ENCODE peak calls at places on chromosomes 11 and 22, in six cellular contexts. One of them, this sample, is unnamed.

GRCh38 chr11:130323452-130324448 is 9.0 kb upstream of the ZBTB44 start:
- ATAC-seq in upper lobe of left lung: peak; percentile 31
- ATAC-seq in GM12878: no peak
- ATAC-seq in Panc1: no peak
- ATAC-seq in K562: no peak
- ATAC-seq in HCT116: no peak
- ATAC-seq in this sample: no peak

GRCh38 chr11:66652651-66653050 is 14.1 kb downstream of the RBM4 start:
- ATAC-seq in HCT116: no peak
- ATAC-seq in GM12878: no peak
- ATAC-seq in Panc1: peak; percentile 39
- ATAC-seq in K562: peak; percentile 18
- ATAC-seq in upper lobe of left lung: no peak
- ATAC-seq in this sample: no peak

GRCh38 chr11:75946531-75947530 is 131.8 kb downstream of the UVRAG start:
- ATAC-seq in Panc1: peak; percentile 21
- ATAC-seq in upper lobe of left lung: peak; percentile 51
- ATAC-seq in K562: peak; percentile 81
- ATAC-seq in HCT116: peak; percentile 42
- ATAC-seq in GM12878: peak; percentile 71
- ATAC-seq in this sample: no peak

GRCh38 chr11:125183641-125184040 is 19.1 kb downstream of the PKNOX2 start:
- ATAC-seq in HCT116: no peak
- ATAC-seq in Panc1: no peak
- ATAC-seq in GM12878: no peak
- ATAC-seq in K562: no peak
- ATAC-seq in upper lobe of left lung: no peak
- ATAC-seq in this sample: no peak

GRCh38 chr22:40531951-40532900 is 104.3 kb downstream of the MRTFA start:
- ATAC-seq in K562: no peak
- ATAC-seq in HCT116: no peak
- ATAC-seq in upper lobe of left lung: no peak
- ATAC-seq in GM12878: peak; percentile 52
- ATAC-seq in Panc1: no peak
- ATAC-seq in this sample: no peak

GRCh38 chr11:86255896-86256295 is 11.3 kb downstream of the EED start:
- ATAC-seq in GM12878: peak; percentile 71
- ATAC-seq in upper lobe of left lung: no peak
- ATAC-seq in HCT116: no peak
- ATAC-seq in Panc1: no peak
- ATAC-seq in K562: no peak
- ATAC-seq in this sample: no peak

GRCh38 chr11:72231396-72232259 is 7.1 kb downstream of the INPPL1 start:
- ATAC-seq in GM12878: no peak
- ATAC-seq in HCT116: no peak
- ATAC-seq in Panc1: no peak
- ATAC-seq in K562: no peak
- ATAC-seq in upper lobe of left lung: no peak
- ATAC-seq in this sample: no peak

GRCh38 chr11:46360878-46361277 is 13.6 kb downstream of the DGKZ start:
- ATAC-seq in upper lobe of left lung: peak; percentile 6
- ATAC-seq in GM12878: peak; percentile 67
- ATAC-seq in K562: peak; percentile 4
- ATAC-seq in Panc1: no peak
- ATAC-seq in HCT116: no peak
- ATAC-seq in this sample: no peak

GRCh38 chr11:128187377-128187776 is 400.0 kb downstream of the ETS1 start:
- ATAC-seq in HCT116: no peak
- ATAC-seq in K562: no peak
- ATAC-seq in Panc1: no peak
- ATAC-seq in GM12878: no peak
- ATAC-seq in upper lobe of left lung: no peak
- ATAC-seq in this sample: no peak

DNA sequence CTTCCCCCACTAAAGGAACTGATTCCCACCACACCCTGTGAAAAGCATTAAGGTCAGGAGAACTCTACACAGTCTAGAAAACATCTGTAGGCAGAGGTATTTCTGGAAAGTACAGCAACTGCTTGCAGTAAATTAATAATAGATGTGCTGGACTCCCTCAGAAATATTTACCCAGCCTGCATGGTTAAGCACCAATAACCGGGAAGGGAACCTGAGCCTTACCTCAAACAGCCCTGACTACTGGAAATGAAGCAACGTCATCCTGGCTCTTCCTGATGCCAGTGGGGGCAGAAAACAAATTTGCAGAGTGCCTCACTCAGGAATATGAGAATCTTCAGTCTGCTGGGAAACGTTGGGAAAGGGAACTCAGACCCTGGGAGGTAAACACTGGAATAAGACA is 318.1 kb downstream of the TENM4 start:
- ATAC-seq in Panc1: no peak
- ATAC-seq in upper lobe of left lung: no peak
- ATAC-seq in HCT116: no peak
- ATAC-seq in K562: no peak
- ATAC-seq in GM12878: no peak
- ATAC-seq in this sample: no peak
- TF ChIP-seq POLR2AphosphoS5 in Panc1: no peak
- TF ChIP-seq POLR2AphosphoS5 in upper lobe of left lung: no peak
- TF ChIP-seq POLR2AphosphoS5 in HCT116: no peak
- TF ChIP-seq POLR2AphosphoS5 in K562: no peak
- TF ChIP-seq POLR2AphosphoS5 in GM12878: no peak
- TF ChIP-seq POLR2AphosphoS5 in this sample: no peak

GRCh38 chr11:2589538-2589934 is 110.3 kb downstream of the KCNQ1OT1 start:
- ATAC-seq in upper lobe of left lung: no peak
- ATAC-seq in GM12878: no peak
- ATAC-seq in K562: no peak
- ATAC-seq in HCT116: no peak
- ATAC-seq in Panc1: no peak
- ATAC-seq in this sample: no peak

GRCh38 chr11:2588809-2589537 is 110.8 kb downstream of the KCNQ1OT1 start:
- ATAC-seq in HCT116: no peak
- ATAC-seq in GM12878: no peak
- ATAC-seq in K562: no peak
- ATAC-seq in upper lobe of left lung: no peak
- ATAC-seq in Panc1: no peak
- ATAC-seq in this sample: no peak

GRCh38 chr11:2587132-2587930 is 112.5 kb downstream of the KCNQ1OT1 start:
- ATAC-seq in HCT116: no peak
- ATAC-seq in GM12878: no peak
- ATAC-seq in upper lobe of left lung: no peak
- ATAC-seq in Panc1: no peak
- ATAC-seq in K562: no peak
- ATAC-seq in this sample: no peak

GRCh38 chr11:2586793-2587131 is 113.0 kb downstream of the KCNQ1OT1 start:
- ATAC-seq in GM12878: no peak
- ATAC-seq in HCT116: no peak
- ATAC-seq in upper lobe of left lung: no peak
- ATAC-seq in Panc1: no peak
- ATAC-seq in K562: no peak
- ATAC-seq in this sample: no peak

GRCh38 chr11:2587976-2588748 is 111.6 kb downstream of the KCNQ1OT1 start:
- ATAC-seq in K562: no peak
- ATAC-seq in GM12878: no peak
- ATAC-seq in HCT116: no peak
- ATAC-seq in Panc1: no peak
- ATAC-seq in upper lobe of left lung: no peak
- ATAC-seq in this sample: no peak
- H3K4me1 ChIP-seq in K562: peaks cover 21% of the 10 kb centered on the region
- H3K4me1 ChIP-seq in GM12878: no peaks in the 10 kb centered on the region
- H3K4me1 ChIP-seq in HCT116: no peaks in the 10 kb centered on the region
- H3K4me1 ChIP-seq in Panc1: no peaks in the 10 kb centered on the region
- H3K4me1 ChIP-seq in upper lobe of left lung: no peaks in the 10 kb centered on the region
- H3K4me1 ChIP-seq in this sample: no peaks in the 10 kb centered on the region

GRCh38 chr22:35301370-35301874 is 1.7 kb downstream of the TOM1 start:
- ATAC-seq in GM12878: no peak
- ATAC-seq in HCT116: no peak
- ATAC-seq in Panc1: no peak
- ATAC-seq in K562: no peak
- ATAC-seq in upper lobe of left lung: peak; percentile 73
- ATAC-seq in this sample: no peak

GRCh38 chr22:35299717-35300497 is at the start of gene TOM1:
- ATAC-seq in HCT116: peak; percentile 98
- ATAC-seq in GM12878: peak; percentile 99
- ATAC-seq in upper lobe of left lung: peak; percentile 96
- ATAC-seq in K562: peak; percentile 97
- ATAC-seq in Panc1: peak; percentile 96
- ATAC-seq in this sample: peak; percentile 98

GRCh38 chr22:35303029-35303624 is 3.4 kb downstream of the TOM1 start:
- ATAC-seq in K562: no peak
- ATAC-seq in Panc1: no peak
- ATAC-seq in GM12878: no peak
- ATAC-seq in HCT116: no peak
- ATAC-seq in upper lobe of left lung: no peak
- ATAC-seq in this sample: no peak

DNA sequence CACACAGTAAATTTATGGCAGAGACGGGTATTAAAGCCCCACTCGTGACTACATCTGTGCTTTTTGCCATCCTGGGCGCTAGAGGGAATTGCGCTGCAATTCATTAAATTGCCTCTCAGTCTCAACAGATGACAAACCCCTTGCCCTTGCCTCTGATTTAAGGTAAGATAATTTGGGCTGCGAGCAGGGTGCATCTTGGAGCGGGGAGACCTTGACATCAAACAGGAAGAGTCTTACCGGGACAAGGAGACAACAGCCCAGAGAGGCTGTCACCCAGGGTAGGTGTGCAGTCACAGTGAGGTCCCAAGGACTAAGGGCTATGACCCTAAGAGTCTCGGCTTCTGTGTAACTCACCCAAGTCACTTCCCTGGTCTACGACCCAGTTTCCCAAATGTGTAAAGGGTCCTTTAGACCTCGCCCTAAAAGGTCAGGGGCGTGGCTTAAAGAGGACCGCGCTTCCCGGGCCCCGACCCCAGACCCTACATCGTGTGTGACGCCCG is 427 bp upstream of the TOM1 start:
- ATAC-seq in Panc1: peak; percentile 52
- ATAC-seq in GM12878: peak; percentile 42
- ATAC-seq in upper lobe of left lung: peak; percentile 1
- ATAC-seq in K562: peak; percentile 60
- ATAC-seq in HCT116: peak; percentile 8
- ATAC-seq in this sample: peak; percentile 6
- TF ChIP-seq CTCF in Panc1: no peak
- TF ChIP-seq CTCF in GM12878: no peak
- TF ChIP-seq CTCF in upper lobe of left lung: no peak
- TF ChIP-seq CTCF in K562: no peak
- TF ChIP-seq CTCF in HCT116: no peak
- TF ChIP-seq CTCF in this sample: no peak

GRCh38 chr11:103842795-103843194 is 193.6 kb upstream of the DDI1 start:
- ATAC-seq in upper lobe of left lung: peak; percentile 74
- ATAC-seq in GM12878: no peak
- ATAC-seq in K562: no peak
- ATAC-seq in HCT116: no peak
- ATAC-seq in Panc1: no peak
- ATAC-seq in this sample: peak; percentile 74
- TF ChIP-seq POLR2AphosphoS5 in upper lobe of left lung: no peak
- TF ChIP-seq POLR2AphosphoS5 in GM12878: no peak
- TF ChIP-seq POLR2AphosphoS5 in K562: no peak
- TF ChIP-seq POLR2AphosphoS5 in HCT116: no peak
- TF ChIP-seq POLR2AphosphoS5 in Panc1: no peak
- TF ChIP-seq POLR2AphosphoS5 in this sample: no peak

GRCh38 chr11:2302844-2303626 is 1.2 kb downstream of the TSPAN32 start:
- ATAC-seq in upper lobe of left lung: peak; percentile 13
- ATAC-seq in Panc1: no peak
- ATAC-seq in GM12878: no peak
- ATAC-seq in HCT116: no peak
- ATAC-seq in K562: peak; percentile 18
- ATAC-seq in this sample: no peak
- H3K4me1 ChIP-seq in upper lobe of left lung: peaks cover 47% of the 10 kb centered on the region
- H3K4me1 ChIP-seq in Panc1: no peaks in the 10 kb centered on the region
- H3K4me1 ChIP-seq in GM12878: no peaks in the 10 kb centered on the region
- H3K4me1 ChIP-seq in HCT116: no peaks in the 10 kb centered on the region
- H3K4me1 ChIP-seq in K562: peaks cover 97% of the 10 kb centered on the region
- H3K4me1 ChIP-seq in this sample: peaks cover 58% of the 10 kb centered on the region

GRCh38 chr11:69127884-69128283 is 27.9 kb upstream of the SMIM38 start:
- ATAC-seq in upper lobe of left lung: no peak
- ATAC-seq in Panc1: no peak
- ATAC-seq in HCT116: no peak
- ATAC-seq in K562: no peak
- ATAC-seq in GM12878: no peak
- ATAC-seq in this sample: no peak
- TF ChIP-seq CTCF in upper lobe of left lung: no peak
- TF ChIP-seq CTCF in Panc1: no peak
- TF ChIP-seq CTCF in HCT116: no peak
- TF ChIP-seq CTCF in K562: no peak
- TF ChIP-seq CTCF in GM12878: no peak
- TF ChIP-seq CTCF in this sample: no peak

GRCh38 chr22:39512026-39512425 is 8.3 kb upstream of the ATF4 start:
- ATAC-seq in upper lobe of left lung: no peak
- ATAC-seq in K562: no peak
- ATAC-seq in GM12878: no peak
- ATAC-seq in Panc1: no peak
- ATAC-seq in HCT116: no peak
- ATAC-seq in this sample: no peak
- TF ChIP-seq POLR2AphosphoS5 in upper lobe of left lung: no peak
- TF ChIP-seq POLR2AphosphoS5 in K562: no peak
- TF ChIP-seq POLR2AphosphoS5 in GM12878: no peak
- TF ChIP-seq POLR2AphosphoS5 in Panc1: no peak
- TF ChIP-seq POLR2AphosphoS5 in HCT116: no peak
- TF ChIP-seq POLR2AphosphoS5 in this sample: no peak

GRCh38 chr11:14371249-14371648 is 12.3 kb upstream of the RRAS2 start:
- ATAC-seq in upper lobe of left lung: no peak
- ATAC-seq in GM12878: no peak
- ATAC-seq in K562: no peak
- ATAC-seq in Panc1: no peak
- ATAC-seq in HCT116: no peak
- ATAC-seq in this sample: no peak
- H3K4me1 ChIP-seq in upper lobe of left lung: no peaks in the 10 kb centered on the region
- H3K4me1 ChIP-seq in GM12878: peaks cover 7% of the 10 kb centered on the region
- H3K4me1 ChIP-seq in K562: no peaks in the 10 kb centered on the region
- H3K4me1 ChIP-seq in Panc1: no peaks in the 10 kb centered on the region
- H3K4me1 ChIP-seq in HCT116: no peaks in the 10 kb centered on the region
- H3K4me1 ChIP-seq in this sample: no peaks in the 10 kb centered on the region

GRCh38 chr11:33829430-33830141 is 55.3 kb upstream of the FBXO3 start:
- ATAC-seq in upper lobe of left lung: peak; percentile 88
- ATAC-seq in GM12878: peak; percentile 96
- ATAC-seq in Panc1: peak; percentile 95
- ATAC-seq in K562: peak; percentile 94
- ATAC-seq in HCT116: peak; percentile 91
- ATAC-seq in this sample: peak; percentile 77

GRCh38 chr11:33832676-33833075 is 58.4 kb upstream of the FBXO3 start:
- ATAC-seq in Panc1: no peak
- ATAC-seq in GM12878: no peak
- ATAC-seq in HCT116: no peak
- ATAC-seq in K562: no peak
- ATAC-seq in upper lobe of left lung: no peak
- ATAC-seq in this sample: no peak

GRCh38 chr11:33830903-33831648 is 56.8 kb upstream of the FBXO3 start:
- ATAC-seq in upper lobe of left lung: no peak
- ATAC-seq in K562: no peak
- ATAC-seq in GM12878: no peak
- ATAC-seq in HCT116: no peak
- ATAC-seq in Panc1: no peak
- ATAC-seq in this sample: no peak

GRCh38 chr11:33828604-33829429 is 54.5 kb upstream of the FBXO3 start:
- ATAC-seq in K562: peak; percentile 35
- ATAC-seq in upper lobe of left lung: peak; percentile 64
- ATAC-seq in Panc1: peak; percentile 47
- ATAC-seq in HCT116: no peak
- ATAC-seq in GM12878: peak; percentile 51
- ATAC-seq in this sample: peak; percentile 25

GRCh38 chr11:33827206-33827605 is 52.9 kb upstream of the FBXO3 start:
- ATAC-seq in upper lobe of left lung: no peak
- ATAC-seq in HCT116: no peak
- ATAC-seq in Panc1: no peak
- ATAC-seq in GM12878: no peak
- ATAC-seq in K562: no peak
- ATAC-seq in this sample: no peak
- TF ChIP-seq CTCF in upper lobe of left lung: no peak
- TF ChIP-seq CTCF in HCT116: no peak
- TF ChIP-seq CTCF in Panc1: no peak
- TF ChIP-seq CTCF in GM12878: no peak
- TF ChIP-seq CTCF in K562: no peak
- TF ChIP-seq CTCF in this sample: no peak

This sample was measured in gastroesophageal sphincter.